ENCODE peak calls at places on chromosomes 5 and 9, in four cellular contexts. One of them, this sample, is unnamed.

GRCh38 chr9:132125944-132126720 is 35.7 kb upstream of the NTNG2 start:
- DNase-seq in H9: no peak
- DNase-seq in H1: no peak
- DNase-seq in IMR-90: no peak
- DNase-seq in this sample: no peak

GRCh38 chr5:146229222-146229621 is 25.8 kb downstream of the RBM27 start:
- DNase-seq in H9: no peak
- DNase-seq in H1: no peak
- DNase-seq in IMR-90: no peak
- DNase-seq in this sample: no peak

GRCh38 chr5:136729901-136730355 is 364.6 kb upstream of the TRPC7 start:
- DNase-seq in H9: no peak
- DNase-seq in H1: no peak
- DNase-seq in IMR-90: peak; percentile 72
- DNase-seq in this sample: no peak

GRCh38 chr5:160616712-160617497 is 195.2 kb downstream of the PTTG1 start:
- DNase-seq in H9: no peak
- DNase-seq in H1: no peak
- DNase-seq in IMR-90: no peak
- DNase-seq in this sample: peak; percentile 58

GRCh38 chr5:11903121-11903613 is 1.1 kb downstream of the CTNND2 start:
- DNase-seq in H9: peak; percentile 28
- DNase-seq in H1: no peak
- DNase-seq in IMR-90: no peak
- DNase-seq in this sample: peak; percentile 20

GRCh38 chr5:124453221-124454032 is 293.0 kb downstream of the ZNF608 start:
- DNase-seq in H9: no peak
- DNase-seq in H1: no peak
- DNase-seq in IMR-90: peak; percentile 89
- DNase-seq in this sample: no peak

GRCh38 chr5:43874772-43875171 is 271.8 kb downstream of the NNT start:
- DNase-seq in H9: no peak
- DNase-seq in H1: no peak
- DNase-seq in IMR-90: peak; percentile 52
- DNase-seq in this sample: peak; percentile 95

GRCh38 chr9:129667850-129668249 is 2.4 kb downstream of the PRRX2 start:
- DNase-seq in H9: no peak
- DNase-seq in H1: no peak
- DNase-seq in IMR-90: no peak
- DNase-seq in this sample: no peak

GRCh38 chr5:9409413-9410089 is 136.3 kb downstream of the SEMA5A start:
- DNase-seq in H9: no peak
- DNase-seq in H1: no peak
- DNase-seq in IMR-90: no peak
- DNase-seq in this sample: no peak

GRCh38 chr5:140996055-140996454 is 29.8 kb downstream of the PCDHAC2 start:
- DNase-seq in H9: no peak
- DNase-seq in H1: no peak
- DNase-seq in IMR-90: no peak
- DNase-seq in this sample: no peak

GRCh38 chr5:142014911-142015584 is 2.2 kb upstream of the GNPDA1 start:
- DNase-seq in H9: no peak
- DNase-seq in H1: no peak
- DNase-seq in IMR-90: peak; percentile 62
- DNase-seq in this sample: peak; percentile 64

GRCh38 chr9:104326912-104327311 is 177.2 kb upstream of the OR13F1 start:
- DNase-seq in H9: no peak
- DNase-seq in H1: no peak
- DNase-seq in IMR-90: no peak
- DNase-seq in this sample: no peak

GRCh38 chr5:139524446-139524845 is 36.7 kb upstream of the UBE2D2 start:
- DNase-seq in H9: no peak
- DNase-seq in H1: no peak
- DNase-seq in IMR-90: no peak
- DNase-seq in this sample: no peak

GRCh38 chr9:93115486-93115885 is 18.6 kb downstream of the NINJ1 start:
- DNase-seq in H9: no peak
- DNase-seq in H1: no peak
- DNase-seq in IMR-90: no peak
- DNase-seq in this sample: no peak

GRCh38 chr5:113246371-113246870 is 188.4 kb downstream of the TSSK1B start:
- DNase-seq in H9: no peak
- DNase-seq in H1: no peak
- DNase-seq in IMR-90: no peak
- DNase-seq in this sample: peak; percentile 64

GRCh38 chr9:128160603-128160987 is 530 bp downstream of the BBLN start:
- DNase-seq in H9: no peak
- DNase-seq in H1: no peak
- DNase-seq in IMR-90: peak; percentile 30
- DNase-seq in this sample: peak; percentile 26

GRCh38 chr5:89572696-89573095 is 689.7 kb upstream of the MEF2C start:
- DNase-seq in H9: no peak
- DNase-seq in H1: no peak
- DNase-seq in IMR-90: peak; percentile 72
- DNase-seq in this sample: peak; percentile 13

GRCh38 chr9:33140406-33141360 is 26.5 kb downstream of the B4GALT1 start:
- DNase-seq in H9: no peak
- DNase-seq in H1: no peak
- DNase-seq in IMR-90: no peak
- DNase-seq in this sample: no peak

GRCh38 chr9:129278391-129279237 is 100.6 kb upstream of the IER5L start:
- DNase-seq in H9: peak; percentile 82
- DNase-seq in H1: no peak
- DNase-seq in IMR-90: no peak
- DNase-seq in this sample: no peak

GRCh38 chr5:36655171-36655570 is 48.8 kb downstream of the SLC1A3 start:
- DNase-seq in H9: peak; percentile 34
- DNase-seq in H1: no peak
- DNase-seq in IMR-90: no peak
- DNase-seq in this sample: no peak

GRCh38 chr5:138339086-138339456 is 1.0 kb downstream of the FAM53C start:
- DNase-seq in H9: no peak
- DNase-seq in H1: no peak
- DNase-seq in IMR-90: no peak
- DNase-seq in this sample: peak; percentile 58

GRCh38 chr9:19998153-19998552 is 209.3 kb upstream of the SLC24A2 start:
- DNase-seq in H9: no peak
- DNase-seq in H1: no peak
- DNase-seq in IMR-90: peak; percentile 16
- DNase-seq in this sample: peak; percentile 7

GRCh38 chr9:33241298-33241697 is 1.3 kb downstream of the SPINK4 start:
- DNase-seq in H9: no peak
- DNase-seq in H1: no peak
- DNase-seq in IMR-90: no peak
- DNase-seq in this sample: no peak

GRCh38 chr9:126366366-126367011 is 39.9 kb downstream of the MVB12B start:
- DNase-seq in H9: no peak
- DNase-seq in H1: no peak
- DNase-seq in IMR-90: no peak
- DNase-seq in this sample: no peak

GRCh38 chr5:98111686-98112085 is 661.8 kb upstream of the RGMB start:
- DNase-seq in H9: no peak
- DNase-seq in H1: no peak
- DNase-seq in IMR-90: peak; percentile 34
- DNase-seq in this sample: peak; percentile 29

GRCh38 chr5:6830643-6831239 is 117.5 kb downstream of the TENT4A start:
- DNase-seq in H9: no peak
- DNase-seq in H1: no peak
- DNase-seq in IMR-90: no peak
- DNase-seq in this sample: no peak

GRCh38 chr5:72187388-72188070 is 80.3 kb downstream of the MAP1B start:
- DNase-seq in H9: no peak
- DNase-seq in H1: no peak
- DNase-seq in IMR-90: no peak
- DNase-seq in this sample: no peak

GRCh38 chr5:141618030-141618803 is 583 bp downstream of the DIAPH1 start:
- DNase-seq in H9: peak; percentile 72
- DNase-seq in H1: no peak
- DNase-seq in IMR-90: peak; percentile 13
- DNase-seq in this sample: peak; percentile 92

GRCh38 chr9:93126825-93127368 is 7.2 kb downstream of the NINJ1 start:
- DNase-seq in H9: peak; percentile 54
- DNase-seq in H1: no peak
- DNase-seq in IMR-90: no peak
- DNase-seq in this sample: peak; percentile 61

GRCh38 chr9:136015656-136016055 is 54.5 kb upstream of the UBAC1 start:
- DNase-seq in H9: peak; percentile 26
- DNase-seq in H1: no peak
- DNase-seq in IMR-90: no peak
- DNase-seq in this sample: no peak

GRCh38 chr9:93962561-93963440 is 7.6 kb upstream of the BARX1 start:
- DNase-seq in H9: peak; percentile 72
- DNase-seq in H1: no peak
- DNase-seq in IMR-90: peak; percentile 78
- DNase-seq in this sample: peak; percentile 80

GRCh38 chr5:141858084-141858765 is 20.0 kb downstream of the PCDH1 start:
- DNase-seq in H9: peak; percentile 64
- DNase-seq in H1: no peak
- DNase-seq in IMR-90: no peak
- DNase-seq in this sample: peak; percentile 86

GRCh38 chr5:84821924-84822323 is 437.2 kb upstream of the EDIL3 start:
- DNase-seq in H9: no peak
- DNase-seq in H1: no peak
- DNase-seq in IMR-90: no peak
- DNase-seq in this sample: peak; percentile 11

GRCh38 chr5:141889282-141889871 is 11.2 kb upstream of the PCDH1 start:
- DNase-seq in H9: no peak
- DNase-seq in H1: no peak
- DNase-seq in IMR-90: no peak
- DNase-seq in this sample: no peak

GRCh38 chr9:98807070-98807810 is at the start of gene GALNT12:
- DNase-seq in H9: peak; percentile 67
- DNase-seq in H1: no peak
- DNase-seq in IMR-90: no peak
- DNase-seq in this sample: peak; percentile 57

GRCh38 chr9:127075592-127076380 is 46.6 kb downstream of the ANGPTL2 start:
- DNase-seq in H9: no peak
- DNase-seq in H1: no peak
- DNase-seq in IMR-90: peak; percentile 18
- DNase-seq in this sample: peak; percentile 66

GRCh38 chr9:118230319-118230718 is 526.1 kb downstream of the TLR4 start:
- DNase-seq in H9: no peak
- DNase-seq in H1: no peak
- DNase-seq in IMR-90: no peak
- DNase-seq in this sample: peak; percentile 26

DNA sequence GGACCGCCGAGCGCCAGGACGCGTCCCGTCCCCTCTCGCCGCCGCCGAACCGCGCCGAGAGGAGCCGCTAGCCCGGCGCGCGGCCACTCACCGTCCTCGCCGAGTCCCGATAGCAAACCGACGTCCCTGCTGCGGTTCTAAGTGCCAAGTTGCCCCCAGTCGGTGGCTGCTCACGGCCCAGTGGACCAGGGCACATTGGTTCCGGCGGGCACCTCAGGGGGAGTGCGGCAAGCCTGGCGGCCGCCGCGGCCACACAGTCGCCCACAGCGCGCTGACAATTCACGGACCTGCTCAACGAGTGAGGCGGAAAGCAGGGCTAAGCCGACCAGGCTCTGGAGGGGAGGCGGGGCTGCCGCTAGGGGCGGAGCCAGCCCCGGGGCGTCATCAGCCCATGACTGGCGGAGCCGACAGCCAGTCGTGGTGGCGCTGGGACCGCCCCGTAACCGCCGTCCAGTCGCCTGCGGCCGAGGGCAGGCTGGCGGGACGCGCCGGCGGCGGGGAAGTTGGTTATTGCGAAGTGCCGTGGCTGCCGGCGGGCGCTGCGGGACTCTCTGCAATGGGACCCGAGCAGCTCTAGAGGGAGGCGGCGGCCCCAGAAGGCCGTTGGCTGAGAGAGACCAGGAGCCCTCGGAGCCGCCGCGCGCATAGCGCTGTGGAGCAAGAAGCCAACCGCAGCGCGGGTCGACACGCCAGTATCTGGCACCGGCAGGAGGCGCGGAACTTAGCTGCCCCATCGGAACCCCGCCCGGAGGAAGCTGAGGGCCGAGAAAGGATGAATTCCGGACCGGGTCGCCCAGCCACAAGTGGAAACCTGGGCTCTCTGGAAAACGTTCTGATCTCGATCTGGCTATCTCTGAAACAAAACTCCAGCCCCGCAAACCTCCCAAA is at the start of gene MARCHF3:
- DNase-seq in H9: peak; percentile 97
- DNase-seq in H1: peak; percentile 89
- DNase-seq in IMR-90: peak; percentile 96
- DNase-seq in this sample: peak; percentile 97
- H2BK5ac ChIP-seq in H9: no peak within 1 kb of the TSS
- H2BK5ac ChIP-seq in H1: no peak within 1 kb of the TSS
- H2BK5ac ChIP-seq in IMR-90: peak within 1 kb of the TSS; percentile 78
- H2BK5ac ChIP-seq in this sample: no peak within 1 kb of the TSS

GRCh38 chr9:133844876-133845658 is 106.9 kb upstream of the SARDH start:
- DNase-seq in H9: no peak
- DNase-seq in H1: no peak
- DNase-seq in IMR-90: peak; percentile 70
- DNase-seq in this sample: no peak
- H4K8ac ChIP-seq in H9: no peak overlapping the region
- H4K8ac ChIP-seq in H1: no peak overlapping the region
- H4K8ac ChIP-seq in IMR-90: peak overlapping the region; percentile 71
- H4K8ac ChIP-seq in this sample: no peak overlapping the region

GRCh38 chr9:107044872-107045271 is 181.9 kb downstream of the ZNF462 start:
- DNase-seq in H9: no peak
- DNase-seq in H1: no peak
- DNase-seq in IMR-90: no peak
- DNase-seq in this sample: no peak

GRCh38 chr9:107043886-107044285 is 180.9 kb downstream of the ZNF462 start:
- DNase-seq in H9: no peak
- DNase-seq in H1: no peak
- DNase-seq in IMR-90: no peak
- DNase-seq in this sample: peak; percentile 57

GRCh38 chr9:107049825-107050184 is 186.8 kb downstream of the ZNF462 start:
- DNase-seq in H9: peak; percentile 43
- DNase-seq in H1: no peak
- DNase-seq in IMR-90: no peak
- DNase-seq in this sample: no peak

GRCh38 chr9:107049046-107049824 is 186.3 kb downstream of the ZNF462 start:
- DNase-seq in H9: peak; percentile 36
- DNase-seq in H1: no peak
- DNase-seq in IMR-90: no peak
- DNase-seq in this sample: peak; percentile 66

DNA sequence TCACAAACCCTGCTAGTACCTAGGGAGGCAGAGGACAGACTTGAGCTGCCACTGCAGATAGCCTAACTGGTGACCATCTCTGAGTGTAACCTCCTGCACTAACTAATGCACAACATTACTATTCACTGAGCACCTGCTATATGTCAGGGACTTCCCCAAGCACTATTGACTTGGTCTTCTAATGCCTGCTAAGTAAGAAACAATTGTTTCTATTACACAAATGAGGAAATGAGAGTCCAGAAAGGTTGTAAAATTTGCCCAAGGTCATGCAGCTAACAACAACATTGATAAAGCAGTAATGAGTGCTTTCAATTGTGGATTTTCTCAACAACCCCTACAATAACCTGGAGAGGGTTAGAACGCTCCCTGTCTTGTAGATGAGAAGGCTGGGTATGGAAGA is 183.7 kb downstream of the ZNF462 start:
- DNase-seq in H9: no peak
- DNase-seq in H1: no peak
- DNase-seq in IMR-90: no peak
- DNase-seq in this sample: no peak
- H4K5ac ChIP-seq in H9: no peak overlapping the region
- H4K5ac ChIP-seq in H1: no peak overlapping the region
- H4K5ac ChIP-seq in IMR-90: no peak overlapping the region
- H4K5ac ChIP-seq in this sample: no peak overlapping the region

GRCh38 chr5:151223447-151224264 is at the start of gene CCDC69:
- DNase-seq in H9: peak; percentile 88
- DNase-seq in H1: no peak
- DNase-seq in IMR-90: peak; percentile 57
- DNase-seq in this sample: peak; percentile 90
- H2BK5ac ChIP-seq in H9: no peak within 1 kb of the TSS
- H2BK5ac ChIP-seq in H1: no peak within 1 kb of the TSS
- H2BK5ac ChIP-seq in IMR-90: no peak within 1 kb of the TSS
- H2BK5ac ChIP-seq in this sample: no peak within 1 kb of the TSS